ENCODE peak calls at places on chromosomes 16 and 17, in seven cellular contexts. I, H, M, Q, E, T and O are unnamed samples.

GRCh38 chr17:7817643-7817964 is 16.4 kb upstream of the KDM6B start:
- DNase-seq in I (no peak), H (no peak), M (no peak), Q (no peak), E (no peak), T (no peak), O (no peak)

GRCh38 chr16:12572316-12572985 is 231.2 kb downstream of the CPPED1 start:
- DNase-seq in I (no peak), H (no peak), M (peak), Q (no peak), E (no peak), T (no peak), O (no peak)

GRCh38 chr17:79339311-79339710 is 264.7 kb downstream of the ENGASE start:
- DNase-seq in I (no peak), H (no peak), M (no peak), Q (no peak), E (no peak), T (no peak), O (no peak)

GRCh38 chr17:37207103-37207502 is 168.7 kb upstream of the C17orf78 start:
- DNase-seq in I (no peak), H (no peak), M (no peak), Q (no peak), E (no peak), T (no peak), O (no peak)

GRCh38 chr17:58587713-58588117 is 73.3 kb upstream of the MTMR4 start:
- DNase-seq in I (peak), H (no peak), M (peak), Q (peak), E (peak), T (peak), O (peak)

GRCh38 chr17:19262650-19263620 is 25.8 kb downstream of the EPN2 start:
- DNase-seq in I (no peak), H (no peak), M (no peak), Q (no peak), E (no peak), T (no peak), O (no peak)

GRCh38 chr17:40020146-40020545 is 4.9 kb downstream of the CSF3 start:
- DNase-seq in I (no peak), H (no peak), M (no peak), Q (no peak), E (no peak), T (no peak), O (no peak)

GRCh38 chr17:2195729-2196128 is 107.9 kb downstream of the SMG6 start:
- DNase-seq in I (no peak), H (no peak), M (no peak), Q (no peak), E (no peak), T (peak), O (no peak)

GRCh38 chr17:33628500-33629336 is 335.6 kb upstream of the ASIC2 start:
- DNase-seq in I (peak), H (no peak), M (no peak), Q (no peak), E (no peak), T (no peak), O (no peak)

GRCh38 chr17:17779015-17779611 is 57.7 kb downstream of the SREBF1 start:
- DNase-seq in I (no peak), H (no peak), M (peak), Q (no peak), E (no peak), T (no peak), O (no peak)

GRCh38 chr17:61395983-61396585 is 3.6 kb upstream of the TBX2 start:
- DNase-seq in I (no peak), H (no peak), M (peak), Q (no peak), E (no peak), T (no peak), O (no peak)

GRCh38 chr17:5583426-5584382 is 605 bp downstream of the NLRP1 start:
- DNase-seq in I (peak), H (no peak), M (peak), Q (no peak), E (no peak), T (no peak), O (no peak)

GRCh38 chr17:39926588-39927100 is 757 bp downstream of the ORMDL3 start:
- DNase-seq in I (no peak), H (no peak), M (peak), Q (peak), E (peak), T (peak), O (peak)

GRCh38 chr17:68302666-68303065 is 11.4 kb downstream of the ARSG start:
- DNase-seq in I (no peak), H (no peak), M (no peak), Q (no peak), E (no peak), T (no peak), O (no peak)

GRCh38 chr16:72934661-72935403 is 113.1 kb downstream of the ZFHX3 start:
- DNase-seq in I (no peak), H (no peak), M (no peak), Q (no peak), E (no peak), T (no peak), O (no peak)

GRCh38 chr16:70380205-70380918 is 33.7 kb downstream of the DDX19A start:
- DNase-seq in I (peak), H (peak), M (peak), Q (peak), E (peak), T (peak), O (peak)

GRCh38 chr16:57976331-57976796 is 5.4 kb upstream of the CNGB1 start:
- DNase-seq in I (no peak), H (no peak), M (no peak), Q (peak), E (no peak), T (no peak), O (no peak)

GRCh38 chr16:89565506-89566372 is 5.3 kb downstream of the RPL13 start:
- DNase-seq in I (peak), H (no peak), M (no peak), Q (peak), E (no peak), T (peak), O (no peak)

GRCh38 chr17:44898768-44899073 is 524 bp downstream of the EFTUD2 start:
- DNase-seq in I (no peak), H (no peak), M (no peak), Q (peak), E (no peak), T (peak), O (no peak)

GRCh38 chr17:32794533-32795246 is 82.2 kb downstream of the MYO1D start:
- DNase-seq in I (no peak), H (no peak), M (no peak), Q (no peak), E (no peak), T (no peak), O (no peak)

GRCh38 chr16:68276223-68276622 is 11.9 kb downstream of the SLC7A6 start:
- DNase-seq in I (no peak), H (no peak), M (no peak), Q (no peak), E (no peak), T (no peak), O (no peak)

GRCh38 chr17:3695723-3696411 is at the start of gene P2RX5:
- DNase-seq in I (no peak), H (no peak), M (peak), Q (no peak), E (peak), T (peak), O (no peak)

GRCh38 chr17:49698005-49698404 is 9.8 kb downstream of the SLC35B1 start:
- DNase-seq in I (no peak), H (no peak), M (no peak), Q (peak), E (no peak), T (no peak), O (no peak)

GRCh38 chr16:64532117-64532516 is 589.7 kb downstream of the CDH11 start:
- DNase-seq in I (no peak), H (no peak), M (no peak), Q (no peak), E (no peak), T (no peak), O (no peak)

GRCh38 chr17:57284984-57285646 is 28.8 kb downstream of the MSI2 start:
- DNase-seq in I (no peak), H (no peak), M (no peak), Q (no peak), E (no peak), T (no peak), O (no peak)

GRCh38 chr17:79927136-79927661 is 88.0 kb upstream of the CBX4 start:
- DNase-seq in I (no peak), H (no peak), M (no peak), Q (no peak), E (no peak), T (no peak), O (no peak)

GRCh38 chr17:35545150-35545549 is 7.7 kb upstream of the SLFN12L start:
- DNase-seq in I (no peak), H (no peak), M (no peak), Q (no peak), E (no peak), T (no peak), O (no peak)

GRCh38 chr16:24685539-24686432 is 43.7 kb upstream of the TNRC6A start:
- DNase-seq in I (peak), H (no peak), M (peak), Q (no peak), E (no peak), T (peak), O (no peak)

GRCh38 chr17:41739661-41740352 is 5.4 kb upstream of the HAP1 start:
- DNase-seq in I (no peak), H (no peak), M (no peak), Q (peak), E (no peak), T (peak), O (no peak)

DNA sequence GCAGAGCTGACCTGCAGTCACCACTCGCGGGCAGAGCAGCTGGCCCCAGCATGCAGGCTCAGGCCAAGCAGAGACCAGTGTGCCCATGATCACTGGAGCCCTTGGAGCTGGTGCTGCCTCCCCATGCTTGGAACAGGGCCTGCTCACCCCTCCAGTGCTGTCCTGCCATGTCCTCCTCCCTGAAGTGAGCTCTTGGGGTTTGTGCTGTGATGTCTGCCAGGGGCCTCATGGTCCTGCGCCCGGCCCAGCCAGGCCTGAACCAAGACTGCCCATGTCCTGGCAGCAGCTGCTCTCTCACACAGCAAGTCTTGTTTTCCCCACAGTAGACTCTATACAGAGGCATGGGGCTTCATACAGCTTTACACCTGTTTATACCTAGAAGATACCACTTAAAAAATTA is 24.6 kb downstream of the TMEM11 start:
- DNase-seq in I (no peak), H (no peak), M (no peak), Q (no peak), E (no peak), T (no peak), O (no peak)
- H3K27ac ChIP-seq in I (no peak), H (no peak), M (no peak), Q (no peak), E (no peak), T (no peak), O (no peak)

GRCh38 chr17:75367312-75367711 is 38.2 kb downstream of the GRB2 start:
- DNase-seq in I (no peak), H (no peak), M (no peak), Q (peak), E (no peak), T (peak), O (no peak)
- H3K27ac ChIP-seq in I (no peak), H (no peak), M (no peak), Q (peak), E (no peak), T (no peak), O (no peak)

DNA sequence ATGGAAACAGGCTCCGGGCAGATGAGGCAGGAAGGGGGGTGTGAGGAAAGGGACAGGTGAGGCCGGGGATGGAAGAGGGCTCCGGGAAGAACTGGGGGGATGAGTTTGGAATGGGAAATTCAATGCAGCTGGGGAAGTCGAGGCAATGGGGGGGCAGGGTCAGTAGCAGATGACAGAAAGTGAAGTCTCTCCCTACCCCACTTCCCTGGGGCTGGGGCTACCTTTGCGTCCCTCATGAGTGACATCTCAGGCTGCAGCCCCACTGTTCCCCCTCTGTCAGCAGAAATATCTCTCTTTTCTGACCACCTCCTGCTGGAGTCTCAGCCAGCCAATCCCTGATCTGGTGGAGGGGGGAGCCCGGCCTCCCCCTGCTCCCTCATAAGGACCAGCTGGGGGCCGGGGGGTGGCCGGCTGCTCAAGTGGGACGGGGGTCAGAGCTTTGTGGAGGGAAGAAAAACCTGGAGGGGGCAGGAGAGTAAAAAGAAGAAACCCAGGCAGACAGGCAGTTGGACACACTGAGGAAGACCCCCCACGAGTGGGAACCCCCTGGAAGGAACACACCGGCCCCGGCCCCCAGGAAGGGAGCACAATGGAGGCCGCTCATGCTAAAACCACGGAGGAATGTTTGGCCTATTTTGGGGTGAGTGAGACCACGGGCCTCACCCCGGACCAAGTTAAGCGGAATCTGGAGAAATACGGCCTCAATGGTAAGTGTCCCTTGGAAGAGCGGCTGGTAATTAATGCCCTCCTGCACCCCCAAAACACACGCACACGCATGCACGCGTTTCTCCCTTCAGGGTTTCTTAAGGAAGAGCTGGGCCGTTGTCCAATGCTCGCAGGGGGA is at the start of gene ATP2A1:
- DNase-seq in I (no peak), H (no peak), M (no peak), Q (no peak), E (no peak), T (no peak), O (no peak)
- H3K27ac ChIP-seq in I (no peak), H (peak), M (no peak), Q (no peak), E (no peak), T (no peak), O (no peak)

DNA sequence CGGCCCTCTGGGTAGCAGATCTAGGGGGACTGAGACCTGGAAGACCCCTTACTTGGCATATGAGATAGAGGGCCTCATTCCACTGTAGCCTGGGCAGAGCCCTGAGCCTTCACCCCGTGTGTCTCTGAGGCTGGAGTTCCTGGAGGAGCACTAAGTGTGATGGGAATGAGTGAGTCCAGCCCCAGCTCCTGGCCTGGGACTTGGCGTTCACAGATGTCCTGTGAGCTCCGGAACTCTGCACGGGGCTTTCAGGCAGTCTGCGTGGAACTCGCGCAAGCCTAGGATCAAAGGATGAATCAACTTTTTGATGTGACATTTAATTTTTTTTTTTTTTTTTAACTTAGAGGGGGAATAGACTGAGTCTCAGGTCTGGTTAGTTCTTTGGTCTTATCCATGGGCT is 1.8 kb downstream of the NKD1 start:
- DNase-seq in I (no peak), H (no peak), M (peak), Q (no peak), E (no peak), T (no peak), O (no peak)
- H3K27ac ChIP-seq in I (no peak), H (no peak), M (peak), Q (no peak), E (no peak), T (no peak), O (no peak)

GRCh38 chr16:715448-716249 is 731 bp downstream of the METRN start:
- DNase-seq in I (no peak), H (no peak), M (no peak), Q (no peak), E (no peak), T (no peak), O (no peak)

GRCh38 chr16:716250-716607 is 1.3 kb downstream of the METRN start:
- DNase-seq in I (no peak), H (no peak), M (no peak), Q (peak), E (no peak), T (no peak), O (no peak)

GRCh38 chr16:717651-718245 is 2.8 kb downstream of the METRN start:
- DNase-seq in I (no peak), H (no peak), M (no peak), Q (no peak), E (no peak), T (no peak), O (no peak)

GRCh38 chr16:718389-718788 is 2.6 kb upstream of the ANTKMT start:
- DNase-seq in I (no peak), H (no peak), M (no peak), Q (no peak), E (no peak), T (no peak), O (no peak)

DNA sequence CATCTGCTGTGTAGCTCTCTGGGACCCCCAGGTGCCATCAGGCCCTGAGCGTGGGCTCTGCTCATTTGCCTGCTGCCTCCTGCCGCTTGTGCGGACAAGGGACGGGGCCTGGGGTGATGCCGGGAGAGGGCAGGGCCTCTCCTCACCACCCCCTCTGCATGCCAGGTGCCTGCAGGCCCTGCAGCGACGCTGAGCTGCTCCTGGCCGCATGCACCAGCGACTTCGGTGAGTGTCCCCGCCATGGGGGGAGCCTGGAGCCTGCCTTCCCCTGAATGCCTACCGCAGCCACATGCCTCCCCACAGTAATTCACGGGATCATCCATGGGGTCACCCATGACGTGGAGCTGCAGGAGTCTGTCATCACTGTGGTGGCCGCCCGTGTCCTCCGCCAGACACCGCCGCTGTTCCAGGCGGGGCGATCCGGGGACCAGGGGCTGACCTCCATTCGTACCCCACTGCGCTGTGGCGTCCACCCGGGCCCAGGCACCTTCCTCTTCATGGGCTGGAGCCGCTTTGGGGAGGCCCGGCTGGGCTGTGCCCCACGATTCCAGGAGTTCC is 1.9 kb downstream of the METRN start:
- DNase-seq in I (no peak), H (no peak), M (no peak), Q (no peak), E (no peak), T (no peak), O (no peak)
- H3K27ac ChIP-seq in I (no peak), H (no peak), M (no peak), Q (no peak), E (no peak), T (no peak), O (no peak)

GRCh38 chr17:63961355-63962207 is 11.1 kb downstream of the SCN4A start:
- DNase-seq in I (peak), H (no peak), M (peak), Q (peak), E (no peak), T (peak), O (peak)
- H3K27ac ChIP-seq in I (peak), H (no peak), M (no peak), Q (no peak), E (no peak), T (no peak), O (no peak)

DNA sequence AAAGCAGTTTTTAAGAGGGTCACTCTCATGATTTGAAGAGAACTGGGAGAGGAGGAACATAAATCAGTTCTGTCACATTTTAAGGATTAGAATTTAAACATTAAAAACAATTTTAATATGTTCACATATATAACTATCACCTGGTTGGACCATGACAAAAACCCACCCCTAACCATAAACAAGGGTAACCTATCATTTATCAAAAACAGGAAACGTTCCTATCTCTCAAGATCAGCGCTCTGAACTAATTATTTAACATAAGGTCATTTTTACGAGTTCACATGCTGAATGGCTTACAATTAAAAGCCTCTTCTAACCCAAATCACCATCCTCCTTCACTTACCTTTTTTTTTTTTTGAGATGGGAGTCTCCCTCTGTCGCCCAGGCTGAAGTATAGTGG is 45.0 kb downstream of the KANSL1 start:
- DNase-seq in I (no peak), H (no peak), M (no peak), Q (no peak), E (no peak), T (no peak), O (no peak)
- H3K27ac ChIP-seq in I (no peak), H (no peak), M (no peak), Q (no peak), E (no peak), T (no peak), O (no peak)